ENCODE peak calls at places on chromosomes 2 and 18, in five cellular contexts. One of them, this sample, is unnamed.

GRCh38 chr2:60215295-60215990 is 338.0 kb downstream of the BCL11A start:
- DNase-seq in hepatic stellate cell: no peak
- DNase-seq in progenitor cell of endocrine pancreas: no peak
- DNase-seq in activated CD4-positive, alpha-beta T cell treated with anti-CD3 and anti-CD28 coated beads for 4 hours: no peak
- DNase-seq in fibroblast of lung: no peak
- DNase-seq in this sample: no peak

GRCh38 chr18:35728676-35729075 is 147.1 kb downstream of the GALNT1 start:
- DNase-seq in hepatic stellate cell: no peak
- DNase-seq in progenitor cell of endocrine pancreas: no peak
- DNase-seq in activated CD4-positive, alpha-beta T cell treated with anti-CD3 and anti-CD28 coated beads for 4 hours: no peak
- DNase-seq in fibroblast of lung: peak
- DNase-seq in this sample: no peak

GRCh38 chr2:15816226-15816625 is 124.1 kb upstream of the MYCN start:
- DNase-seq in hepatic stellate cell: no peak
- DNase-seq in progenitor cell of endocrine pancreas: no peak
- DNase-seq in activated CD4-positive, alpha-beta T cell treated with anti-CD3 and anti-CD28 coated beads for 4 hours: no peak
- DNase-seq in fibroblast of lung: no peak
- DNase-seq in this sample: no peak

GRCh38 chr2:240356700-240357640 is 78.5 kb upstream of the GPC1 start:
- DNase-seq in hepatic stellate cell: no peak
- DNase-seq in progenitor cell of endocrine pancreas: no peak
- DNase-seq in activated CD4-positive, alpha-beta T cell treated with anti-CD3 and anti-CD28 coated beads for 4 hours: no peak
- DNase-seq in fibroblast of lung: no peak
- DNase-seq in this sample: no peak

GRCh38 chr2:43542285-43542933 is 53.4 kb downstream of the THADA start:
- DNase-seq in hepatic stellate cell: peak
- DNase-seq in progenitor cell of endocrine pancreas: no peak
- DNase-seq in activated CD4-positive, alpha-beta T cell treated with anti-CD3 and anti-CD28 coated beads for 4 hours: no peak
- DNase-seq in fibroblast of lung: peak
- DNase-seq in this sample: peak

GRCh38 chr2:10447300-10448207 is 573 bp downstream of the ODC1 start:
- DNase-seq in hepatic stellate cell: no peak
- DNase-seq in progenitor cell of endocrine pancreas: peak
- DNase-seq in activated CD4-positive, alpha-beta T cell treated with anti-CD3 and anti-CD28 coated beads for 4 hours: peak
- DNase-seq in fibroblast of lung: peak
- DNase-seq in this sample: peak

GRCh38 chr2:231191896-231192872 is 6.2 kb upstream of the ARMC9 start:
- DNase-seq in hepatic stellate cell: peak
- DNase-seq in progenitor cell of endocrine pancreas: peak
- DNase-seq in activated CD4-positive, alpha-beta T cell treated with anti-CD3 and anti-CD28 coated beads for 4 hours: no peak
- DNase-seq in fibroblast of lung: peak
- DNase-seq in this sample: peak

GRCh38 chr2:74915743-74916142 is 42.7 kb upstream of the POLE4 start:
- DNase-seq in hepatic stellate cell: peak
- DNase-seq in progenitor cell of endocrine pancreas: no peak
- DNase-seq in activated CD4-positive, alpha-beta T cell treated with anti-CD3 and anti-CD28 coated beads for 4 hours: no peak
- DNase-seq in fibroblast of lung: peak
- DNase-seq in this sample: peak

GRCh38 chr2:134934641-134935040 is 16.0 kb downstream of the CCNT2 start:
- DNase-seq in hepatic stellate cell: no peak
- DNase-seq in progenitor cell of endocrine pancreas: no peak
- DNase-seq in activated CD4-positive, alpha-beta T cell treated with anti-CD3 and anti-CD28 coated beads for 4 hours: no peak
- DNase-seq in fibroblast of lung: peak
- DNase-seq in this sample: no peak

GRCh38 chr18:8607776-8608682 is 1.2 kb upstream of the RAB12 start:
- DNase-seq in hepatic stellate cell: no peak
- DNase-seq in progenitor cell of endocrine pancreas: no peak
- DNase-seq in activated CD4-positive, alpha-beta T cell treated with anti-CD3 and anti-CD28 coated beads for 4 hours: no peak
- DNase-seq in fibroblast of lung: no peak
- DNase-seq in this sample: no peak

GRCh38 chr2:42392191-42392590 is 31.2 kb upstream of the COX7A2L start:
- DNase-seq in hepatic stellate cell: no peak
- DNase-seq in progenitor cell of endocrine pancreas: no peak
- DNase-seq in activated CD4-positive, alpha-beta T cell treated with anti-CD3 and anti-CD28 coated beads for 4 hours: no peak
- DNase-seq in fibroblast of lung: no peak
- DNase-seq in this sample: no peak

GRCh38 chr2:175930504-175930903 is 71.6 kb downstream of the LNPK start:
- DNase-seq in hepatic stellate cell: no peak
- DNase-seq in progenitor cell of endocrine pancreas: no peak
- DNase-seq in activated CD4-positive, alpha-beta T cell treated with anti-CD3 and anti-CD28 coated beads for 4 hours: no peak
- DNase-seq in fibroblast of lung: peak
- DNase-seq in this sample: peak

GRCh38 chr2:118223487-118224136 is 135.3 kb downstream of the INSIG2 start:
- DNase-seq in hepatic stellate cell: no peak
- DNase-seq in progenitor cell of endocrine pancreas: no peak
- DNase-seq in activated CD4-positive, alpha-beta T cell treated with anti-CD3 and anti-CD28 coated beads for 4 hours: no peak
- DNase-seq in fibroblast of lung: peak
- DNase-seq in this sample: no peak

GRCh38 chr2:71347517-71347916 is 15.9 kb downstream of the ZNF638 start:
- DNase-seq in hepatic stellate cell: no peak
- DNase-seq in progenitor cell of endocrine pancreas: no peak
- DNase-seq in activated CD4-positive, alpha-beta T cell treated with anti-CD3 and anti-CD28 coated beads for 4 hours: no peak
- DNase-seq in fibroblast of lung: peak
- DNase-seq in this sample: peak

GRCh38 chr2:111656436-111656835 is 227.6 kb downstream of the ANAPC1 start:
- DNase-seq in hepatic stellate cell: no peak
- DNase-seq in progenitor cell of endocrine pancreas: no peak
- DNase-seq in activated CD4-positive, alpha-beta T cell treated with anti-CD3 and anti-CD28 coated beads for 4 hours: no peak
- DNase-seq in fibroblast of lung: no peak
- DNase-seq in this sample: no peak

GRCh38 chr18:2448565-2449151 is 122.6 kb downstream of the METTL4 start:
- DNase-seq in hepatic stellate cell: no peak
- DNase-seq in progenitor cell of endocrine pancreas: no peak
- DNase-seq in activated CD4-positive, alpha-beta T cell treated with anti-CD3 and anti-CD28 coated beads for 4 hours: no peak
- DNase-seq in fibroblast of lung: peak
- DNase-seq in this sample: no peak

This sample was measured in PC-3.